ENCODE peak calls at places on chromosomes 12 and 14, in four cellular contexts. V, E, Y and P are unnamed samples. For H3K4me1, the result is how much of the 10 kb centered on the place peaks cover.

GRCh38 chr12:47193066-47193465 is 113.3 kb upstream of the AMIGO2 start:
- DNase-seq in V (no peak), E (no peak), Y (no peak), P (no peak)

GRCh38 chr14:95431199-95432145 is 85.0 kb downstream of the SYNE3 start:
- DNase-seq in V (no peak), E (peak), Y (no peak), P (peak)

GRCh38 chr12:59808317-59808910 is 212.6 kb downstream of the SLC16A7 start:
- DNase-seq in V (no peak), E (no peak), Y (no peak), P (no peak)

GRCh38 chr14:70018713-70019201 is 139.5 kb downstream of the SMOC1 start:
- DNase-seq in V (peak), E (no peak), Y (no peak), P (no peak)

GRCh38 chr14:73295198-73295796 is 58.0 kb downstream of the PAPLN start:
- DNase-seq in V (no peak), E (peak), Y (no peak), P (no peak)

GRCh38 chr12:96329545-96329944 is 70.7 kb downstream of the CDK17 start:
- DNase-seq in V (no peak), E (no peak), Y (no peak), P (no peak)

GRCh38 chr12:96210376-96211055 is 16.3 kb downstream of the ELK3 start:
- DNase-seq in V (no peak), E (no peak), Y (no peak), P (no peak)

GRCh38 chr12:115185529-115185928 is 501.6 kb upstream of the TBX3 start:
- DNase-seq in V (no peak), E (no peak), Y (no peak), P (no peak)

GRCh38 chr14:73771848-73772705 is 57.9 kb upstream of the PNMA1 start:
- DNase-seq in V (peak), E (no peak), Y (peak), P (peak)

DNA sequence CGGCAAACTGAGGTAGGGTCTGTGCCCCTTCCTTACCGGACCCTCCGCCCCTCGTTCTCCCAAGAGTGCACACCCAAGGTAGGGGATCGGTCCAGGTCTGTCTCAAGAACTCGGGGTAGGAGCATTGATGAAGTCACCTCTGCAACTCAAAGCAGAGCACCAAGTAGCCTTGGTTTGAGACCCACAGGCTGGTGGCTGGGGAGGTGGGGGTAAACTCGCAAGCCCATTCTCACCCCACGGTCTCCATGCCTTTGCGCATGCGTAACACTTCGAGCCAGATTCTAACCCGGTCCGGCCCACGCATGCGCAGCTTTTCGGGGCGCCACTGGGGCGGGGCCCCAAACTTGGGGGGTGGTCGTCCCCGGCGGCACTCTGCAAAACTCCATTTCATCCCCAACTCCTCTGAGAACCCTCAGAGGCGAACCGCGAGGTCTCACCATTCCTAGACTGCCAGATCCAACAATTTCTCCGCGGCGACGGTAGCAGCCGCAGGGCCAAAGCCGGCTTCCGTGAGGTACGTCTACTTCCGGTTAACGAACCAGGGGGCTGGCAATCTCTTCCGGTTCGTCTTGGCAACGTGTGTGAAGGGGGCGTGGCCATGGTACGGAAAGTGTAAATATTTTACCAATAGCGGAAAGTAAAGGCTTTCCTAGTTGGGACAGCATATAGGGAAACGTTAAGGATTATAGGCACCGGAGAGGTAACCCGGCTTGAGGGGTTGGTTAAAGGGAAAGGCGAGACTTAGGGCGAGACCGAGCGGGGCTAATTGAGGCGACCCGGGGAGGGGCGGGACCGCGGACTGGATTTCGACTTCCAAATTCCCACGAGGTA is at the start of gene MCRS1:
- DNase-seq in V (peak), E (peak), Y (peak), P (peak)
- H3K4me1 ChIP-seq in V (under half), E (under half), Y (under half), P (under half)

GRCh38 chr14:61575126-61575525 is 120.2 kb upstream of the HIF1A start:
- DNase-seq in V (no peak), E (no peak), Y (no peak), P (no peak)

GRCh38 chr14:61573321-61573720 is 122.0 kb upstream of the HIF1A start:
- DNase-seq in V (no peak), E (no peak), Y (no peak), P (no peak)

GRCh38 chr14:61574514-61574807 is 120.9 kb upstream of the HIF1A start:
- DNase-seq in V (no peak), E (no peak), Y (no peak), P (no peak)

GRCh38 chr14:61575751-61576150 is 119.6 kb upstream of the HIF1A start:
- DNase-seq in V (no peak), E (no peak), Y (no peak), P (no peak)

DNA sequence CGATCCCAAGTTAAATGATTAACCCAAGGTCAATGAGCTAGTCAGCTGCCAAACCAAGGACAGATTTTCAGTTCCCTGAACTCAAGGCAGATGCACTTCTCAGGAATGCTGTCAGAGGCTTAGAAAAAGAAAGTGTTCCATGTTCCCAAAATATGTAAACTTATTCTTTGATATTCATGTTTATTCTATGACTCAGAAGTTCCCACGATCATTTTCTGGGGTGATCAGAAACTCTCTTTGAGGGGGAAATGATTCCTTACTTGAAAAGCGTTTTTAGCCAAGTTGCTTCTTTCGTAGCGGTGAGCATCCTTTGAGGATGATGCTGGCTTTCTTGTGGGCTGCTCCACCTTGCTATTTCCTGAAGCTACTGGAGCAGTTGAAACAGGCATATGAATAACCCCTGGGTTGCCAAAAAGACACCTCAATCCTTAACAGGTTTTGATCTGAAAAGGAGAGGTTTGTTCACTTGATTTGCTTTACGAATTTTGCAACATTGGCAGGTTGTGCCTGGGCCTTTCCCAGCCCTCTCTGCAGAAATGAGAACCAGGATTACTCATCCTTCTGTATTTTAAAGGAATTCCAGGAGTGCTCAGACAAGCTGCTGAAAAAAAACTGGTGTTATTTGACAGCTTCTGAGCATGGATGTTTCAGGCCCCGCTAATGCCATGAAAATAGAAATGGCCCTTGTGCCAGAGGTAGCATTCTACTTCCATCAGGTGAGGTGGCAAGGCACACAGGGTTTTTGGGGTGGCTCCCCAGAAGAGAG is 121.4 kb upstream of the HIF1A start:
- DNase-seq in V (no peak), E (no peak), Y (no peak), P (no peak)
- H3K4me1 ChIP-seq in V (under half), E (under half), Y (under half), P (under half)

GRCh38 chr12:4270670-4271432 is 2.7 kb upstream of the CCND2 start:
- DNase-seq in V (peak), E (no peak), Y (peak), P (peak)
- H3K4me1 ChIP-seq in V (under half), E (under half), Y (under half), P (half or more)

GRCh38 chr12:120347766-120348165 is 20.2 kb upstream of the PLA2G1B start:
- DNase-seq in V (no peak), E (no peak), Y (no peak), P (no peak)
- H3K4me1 ChIP-seq in V (under half), E (under half), Y (under half), P (under half)

GRCh38 chr12:124864326-124864752 is 675 bp upstream of the SCARB1 start:
- DNase-seq in V (peak), E (no peak), Y (no peak), P (no peak)
- H3K4me1 ChIP-seq in V (under half), E (under half), Y (under half), P (under half)

DNA sequence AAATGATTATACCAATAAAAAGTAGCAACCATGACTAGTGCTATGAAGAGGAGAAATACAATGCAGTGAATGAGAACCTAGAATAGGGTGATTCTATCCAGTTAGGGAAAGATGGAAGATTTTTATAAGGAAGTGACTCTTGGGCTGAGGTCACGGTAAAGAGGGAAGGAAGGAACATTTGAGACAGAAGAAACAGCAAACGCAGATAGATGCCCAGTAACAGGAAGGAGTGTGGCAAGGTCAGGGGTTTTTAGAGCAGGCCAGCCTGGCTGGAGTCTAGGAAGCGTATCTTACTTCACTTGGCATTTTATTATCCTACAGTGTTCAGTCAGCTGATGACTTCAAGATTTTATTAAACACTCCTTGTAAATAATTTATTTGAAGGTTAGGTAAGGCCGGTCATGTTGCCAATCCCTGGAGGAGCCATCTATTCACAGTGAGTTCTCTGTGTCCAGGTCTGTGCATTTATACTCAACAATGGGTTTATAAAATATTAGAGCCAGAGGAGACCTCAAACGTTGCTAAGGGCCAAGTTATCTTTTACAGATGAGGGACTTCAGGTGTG is 170.6 kb downstream of the PRKCH start:
- DNase-seq in V (no peak), E (no peak), Y (no peak), P (no peak)
- H3K4me1 ChIP-seq in V (under half), E (under half), Y (under half), P (under half)

GRCh38 chr12:27014085-27014858 is at the start of gene TM7SF3:
- DNase-seq in V (peak), E (peak), Y (peak), P (peak)

GRCh38 chr12:27012982-27013255 is 1.3 kb downstream of the TM7SF3 start:
- DNase-seq in V (no peak), E (no peak), Y (no peak), P (no peak)

GRCh38 chr12:27014859-27015729 is 910 bp upstream of the TM7SF3 start:
- DNase-seq in V (no peak), E (no peak), Y (no peak), P (no peak)

GRCh38 chr12:27012239-27012981 is 1.8 kb downstream of the TM7SF3 start:
- DNase-seq in V (no peak), E (no peak), Y (peak), P (peak)

DNA sequence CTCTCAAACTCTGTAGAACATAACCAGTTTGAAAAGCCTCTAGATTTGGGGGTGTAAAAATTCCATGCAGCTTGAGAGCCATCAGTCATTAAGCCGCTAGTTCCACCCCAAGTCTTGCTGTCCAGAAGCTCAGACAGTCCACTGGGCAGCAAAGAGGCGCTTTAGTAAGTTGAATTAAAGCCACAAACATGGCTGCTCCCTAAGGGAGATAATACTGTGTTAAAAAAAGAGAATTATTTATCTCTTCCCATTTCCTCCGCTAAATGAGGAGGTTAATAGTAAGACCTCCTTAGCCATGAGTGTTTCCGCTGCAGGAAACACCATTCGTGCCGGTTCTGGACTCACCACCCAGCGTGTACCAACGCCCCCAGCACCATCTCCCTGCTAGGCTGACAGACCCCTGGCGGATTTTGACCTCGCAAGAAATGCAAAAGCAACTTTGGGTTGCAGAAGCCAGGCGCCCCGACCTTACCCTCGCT is 539 bp downstream of the TM7SF3 start:
- DNase-seq in V (no peak), E (no peak), Y (no peak), P (no peak)
- H3K4me1 ChIP-seq in V (under half), E (under half), Y (under half), P (under half)

GRCh38 chr12:108724054-108724889 is 7.0 kb downstream of the CORO1C start:
- DNase-seq in V (no peak), E (no peak), Y (no peak), P (peak)

GRCh38 chr12:108721824-108722223 is 9.5 kb downstream of the CORO1C start:
- DNase-seq in V (no peak), E (no peak), Y (no peak), P (no peak)

GRCh38 chr12:108724890-108725151 is 6.5 kb downstream of the CORO1C start:
- DNase-seq in V (no peak), E (no peak), Y (no peak), P (no peak)

GRCh38 chr12:108722463-108722862 is 8.9 kb downstream of the CORO1C start:
- DNase-seq in V (no peak), E (no peak), Y (no peak), P (no peak)

DNA sequence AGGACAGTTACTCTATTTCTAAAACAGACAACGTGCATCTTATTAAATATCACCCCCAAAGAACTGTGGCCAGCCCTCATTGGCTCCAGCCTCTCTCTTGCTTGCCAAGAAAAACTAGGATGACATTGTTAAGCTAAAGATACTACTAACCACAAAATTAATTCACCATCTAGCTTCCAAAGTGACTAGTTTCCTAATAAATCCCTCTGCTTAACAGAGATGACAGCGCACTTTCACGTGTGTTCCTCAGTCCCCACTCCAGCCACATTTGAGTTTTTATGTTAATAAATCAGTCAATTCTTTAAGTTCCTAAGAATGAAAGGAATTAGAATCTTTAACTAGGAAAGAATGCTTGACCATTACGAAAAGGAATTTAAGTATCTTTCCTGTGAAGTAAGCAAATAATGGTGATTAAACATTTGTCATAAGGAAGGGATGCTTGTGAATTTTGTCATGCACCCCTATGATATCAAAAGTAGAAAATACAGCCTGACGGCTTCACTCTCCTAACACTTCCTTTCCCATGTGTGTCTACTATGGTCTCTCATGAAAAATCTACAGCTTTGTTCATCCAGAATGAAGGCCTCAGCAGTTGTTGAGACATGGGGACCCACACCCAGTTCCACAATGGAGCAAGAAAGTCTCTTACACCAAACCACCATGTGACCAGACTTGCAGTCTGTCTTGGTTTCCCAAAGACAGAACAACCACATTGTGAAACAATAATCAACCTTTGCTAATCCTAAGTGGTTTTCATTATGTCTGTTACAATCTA is 8.1 kb downstream of the CORO1C start:
- DNase-seq in V (no peak), E (no peak), Y (no peak), P (no peak)
- H3K4me1 ChIP-seq in V (under half), E (under half), Y (half or more), P (under half)

GRCh38 chr12:56127485-56127887 is 581 bp upstream of the ESYT1 start:
- DNase-seq in V (no peak), E (no peak), Y (no peak), P (no peak)
- H3K4me1 ChIP-seq in V (under half), E (under half), Y (under half), P (under half)